ENCODE peak calls at places on chromosomes 4 and X, in nine cellular contexts. B is stomach; P is GM23248; U is H9; F is heart left ventricle; W is tibial artery; R is transverse colon; S is tibial nerve; Y is CD8-positive, alpha-beta T cell. L is an unnamed sample. For H3K9me3, the result is how much of the 10 kb centered on the place peaks cover.

GRCh38 chr4:76590847-76591281 is 155.8 kb downstream of the SHROOM3 start:
- DNase-seq in B (no peak), P (peak), U (no peak), F (no peak), W (no peak), R (no peak), S (no peak), Y (no peak), L (no peak)

GRCh38 chrX:41670108-41670507 is 18.7 kb upstream of the GPR34 start:
- DNase-seq in B (no peak), P (peak), U (no peak), F (no peak), W (no peak), R (no peak), S (no peak), Y (no peak), L (no peak)

GRCh38 chr4:150394046-150394445 is 187.9 kb upstream of the MAB21L2 start:
- DNase-seq in B (no peak), P (no peak), U (no peak), F (no peak), W (no peak), R (no peak), S (no peak), Y (no peak), L (no peak)

GRCh38 chr4:7519638-7520373 is 85.1 kb upstream of the PSAPL1 start:
- DNase-seq in B (no peak), P (no peak), U (no peak), F (no peak), W (no peak), R (no peak), S (no peak), Y (no peak), L (no peak)

GRCh38 chr4:175560628-175561027 is 251.4 kb downstream of the GPM6A start:
- DNase-seq in B (no peak), P (peak), U (no peak), F (no peak), W (no peak), R (no peak), S (no peak), Y (no peak), L (no peak)

GRCh38 chr4:7844247-7844991 is 95.2 kb downstream of the AFAP1 start:
- DNase-seq in B (peak), P (peak), U (peak), F (peak), W (peak), R (peak), S (peak), Y (peak), L (peak)

GRCh38 chr4:57190651-57191481 is 80.7 kb upstream of the IGFBP7 start:
- DNase-seq in B (no peak), P (peak), U (peak), F (no peak), W (no peak), R (peak), S (no peak), Y (no peak), L (peak)

GRCh38 chr4:2432991-2433530 is 14.3 kb downstream of the CFAP99 start:
- DNase-seq in B (no peak), P (peak), U (peak), F (no peak), W (no peak), R (no peak), S (no peak), Y (no peak), L (no peak)

GRCh38 chr4:7212101-7212674 is 19.9 kb downstream of the SORCS2 start:
- DNase-seq in B (no peak), P (no peak), U (no peak), F (no peak), W (no peak), R (no peak), S (no peak), Y (no peak), L (peak)

GRCh38 chr4:124641715-124642380 is 70.7 kb downstream of the ANKRD50 start:
- DNase-seq in B (no peak), P (peak), U (no peak), F (no peak), W (peak), R (no peak), S (peak), Y (no peak), L (no peak)

GRCh38 chrX:133655262-133655913 is 240.1 kb upstream of the GPC4 start:
- DNase-seq in B (no peak), P (peak), U (no peak), F (no peak), W (no peak), R (no peak), S (no peak), Y (no peak), L (no peak)

GRCh38 chr4:2385450-2386020 is 32.9 kb downstream of the ZFYVE28 start:
- DNase-seq in B (no peak), P (no peak), U (no peak), F (no peak), W (no peak), R (no peak), S (no peak), Y (no peak), L (no peak)

GRCh38 chr4:87855540-87855939 is 22.8 kb downstream of the MEPE start:
- DNase-seq in B (no peak), P (no peak), U (no peak), F (no peak), W (no peak), R (no peak), S (no peak), Y (no peak), L (no peak)

GRCh38 chr4:37522996-37523395 is 163.2 kb downstream of the RELL1 start:
- DNase-seq in B (no peak), P (peak), U (no peak), F (no peak), W (no peak), R (no peak), S (no peak), Y (no peak), L (no peak)

GRCh38 chr4:40838742-40839141 is 89.0 kb downstream of the NSUN7 start:
- DNase-seq in B (no peak), P (peak), U (no peak), F (no peak), W (no peak), R (no peak), S (no peak), Y (no peak), L (no peak)

GRCh38 chr4:139014391-139015268 is 951 bp upstream of the NOCT start:
- DNase-seq in B (no peak), P (peak), U (no peak), F (no peak), W (no peak), R (no peak), S (peak), Y (no peak), L (peak)

GRCh38 chr4:127783971-127784519 is 1.9 kb downstream of the HSPA4L start:
- DNase-seq in B (no peak), P (no peak), U (no peak), F (no peak), W (no peak), R (no peak), S (no peak), Y (no peak), L (peak)

GRCh38 chr4:18075823-18076433 is 54.4 kb upstream of the LCORL start:
- DNase-seq in B (peak), P (peak), U (peak), F (peak), W (peak), R (peak), S (peak), Y (no peak), L (peak)

GRCh38 chrX:105552395-105552794 is 269.9 kb upstream of the NRK start:
- DNase-seq in B (no peak), P (no peak), U (no peak), F (no peak), W (no peak), R (no peak), S (no peak), Y (no peak), L (no peak)

GRCh38 chr4:80876810-80877209 is 153.7 kb upstream of the BMP3 start:
- DNase-seq in B (no peak), P (peak), U (no peak), F (no peak), W (no peak), R (no peak), S (no peak), Y (no peak), L (no peak)
- H3K9me3 ChIP-seq in B (under half), P (under half), U (under half), F (under half), W (under half), R (under half), S (under half), Y (under half), L (under half)

DNA sequence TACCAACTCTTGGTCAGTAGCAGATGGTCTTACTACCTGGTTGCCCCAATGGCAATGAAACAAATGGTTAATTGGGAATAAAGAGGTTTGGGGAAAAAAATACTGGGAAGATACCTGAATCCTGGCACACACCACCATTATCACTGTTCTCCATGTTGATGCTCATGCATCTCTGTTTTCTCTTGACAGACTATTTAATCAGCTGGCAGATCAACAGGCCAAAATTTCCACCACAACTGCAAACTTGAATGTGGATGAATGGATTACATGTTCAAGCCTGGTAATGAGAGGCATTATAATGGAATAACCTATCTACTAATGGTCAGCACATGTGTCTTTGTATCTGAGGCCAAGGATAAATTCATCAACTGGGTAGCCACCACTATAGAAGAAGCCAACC is 45.7 kb downstream of the ZNF721 start:
- DNase-seq in B (no peak), P (no peak), U (no peak), F (no peak), W (no peak), R (no peak), S (no peak), Y (no peak), L (no peak)
- H3K9me3 ChIP-seq in B (half or more), P (under half), U (half or more), F (half or more), W (half or more), R (half or more), S (under half), Y (half or more), L (half or more)

DNA sequence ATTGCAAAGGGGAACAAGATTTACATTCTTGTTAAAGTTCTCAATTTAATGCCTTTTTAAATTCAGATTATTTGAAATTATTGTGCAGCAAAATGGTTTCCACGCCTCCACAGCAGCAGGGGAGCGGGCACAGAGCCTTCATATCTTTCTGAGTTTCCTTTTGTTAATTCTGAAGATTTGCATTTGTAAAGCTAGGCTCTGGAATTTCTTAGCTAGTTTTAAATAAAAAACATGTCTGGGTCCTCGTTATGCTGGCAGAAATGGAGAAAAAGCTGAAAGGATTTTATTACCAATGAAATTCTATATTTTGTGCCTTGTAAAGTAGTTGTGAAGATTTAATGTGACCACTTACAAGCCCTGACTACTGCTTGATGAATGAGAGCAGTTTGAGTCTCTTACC is 40.8 kb upstream of the MAGED1 start:
- DNase-seq in B (no peak), P (no peak), U (no peak), F (no peak), W (no peak), R (no peak), S (no peak), Y (no peak), L (no peak)
- H3K9me3 ChIP-seq in B (under half), P (under half), U (under half), F (under half), W (under half), R (under half), S (under half), Y (under half), L (under half)

GRCh38 chrX:74853255-74853654 is 72.0 kb downstream of the NEXMIF start:
- DNase-seq in B (no peak), P (no peak), U (peak), F (no peak), W (no peak), R (no peak), S (no peak), Y (no peak), L (no peak)
- H3K9me3 ChIP-seq in B (half or more), P (under half), U (half or more), F (under half), W (half or more), R (under half), S (under half), Y (under half), L (under half)

GRCh38 chr4:99013884-99014523 is 18.5 kb downstream of the METAP1 start:
- DNase-seq in B (no peak), P (no peak), U (no peak), F (no peak), W (no peak), R (no peak), S (no peak), Y (no peak), L (no peak)
- H3K9me3 ChIP-seq in B (under half), P (under half), U (under half), F (under half), W (under half), R (under half), S (under half), Y (under half), L (under half)